ENCODE peak calls at places on chromosomes 1 and 21, in eight cellular contexts. One of them, this sample, is unnamed. For H3K27me3, the result is how much of the 10 kb centered on the place peaks cover.

GRCh38 chr1:212244441-212244840 is 40.8 kb upstream of the PPP2R5A start:
- DNase-seq in endodermal cell: no peak
- DNase-seq in heart right ventricle: no peak
- DNase-seq in PC-9: no peak
- DNase-seq in naive thymus-derived CD4-positive, alpha-beta T cell: no peak
- DNase-seq in HCT116: no peak
- DNase-seq in NT2/D1: no peak
- DNase-seq in fibroblast of lung: no peak
- DNase-seq in this sample: no peak

GRCh38 chr1:150798509-150798908 is 9.6 kb downstream of the CTSK start:
- DNase-seq in endodermal cell: peak
- DNase-seq in fibroblast of lung: peak
- DNase-seq in NT2/D1: no peak
- DNase-seq in heart right ventricle: no peak
- DNase-seq in PC-9: no peak
- DNase-seq in HCT116: no peak
- DNase-seq in naive thymus-derived CD4-positive, alpha-beta T cell: no peak
- DNase-seq in this sample: no peak

GRCh38 chr1:66331641-66332523 is 202.1 kb upstream of the SGIP1 start:
- DNase-seq in NT2/D1: no peak
- DNase-seq in PC-9: no peak
- DNase-seq in fibroblast of lung: peak
- DNase-seq in endodermal cell: peak
- DNase-seq in heart right ventricle: peak
- DNase-seq in naive thymus-derived CD4-positive, alpha-beta T cell: peak
- DNase-seq in HCT116: no peak
- DNase-seq in this sample: peak

GRCh38 chr1:23278717-23279116 is 61.4 kb upstream of the HTR1D start:
- DNase-seq in PC-9: peak
- DNase-seq in endodermal cell: no peak
- DNase-seq in heart right ventricle: no peak
- DNase-seq in naive thymus-derived CD4-positive, alpha-beta T cell: no peak
- DNase-seq in NT2/D1: no peak
- DNase-seq in fibroblast of lung: no peak
- DNase-seq in HCT116: no peak
- DNase-seq in this sample: no peak

GRCh38 chr21:37868896-37869295 is 47.4 kb downstream of the KCNJ6 start:
- DNase-seq in HCT116: no peak
- DNase-seq in endodermal cell: peak
- DNase-seq in PC-9: no peak
- DNase-seq in heart right ventricle: no peak
- DNase-seq in NT2/D1: no peak
- DNase-seq in naive thymus-derived CD4-positive, alpha-beta T cell: no peak
- DNase-seq in fibroblast of lung: peak
- DNase-seq in this sample: no peak

GRCh38 chr1:200951016-200951415 is 56.3 kb downstream of the INAVA start:
- DNase-seq in PC-9: no peak
- DNase-seq in HCT116: no peak
- DNase-seq in heart right ventricle: no peak
- DNase-seq in fibroblast of lung: no peak
- DNase-seq in NT2/D1: no peak
- DNase-seq in endodermal cell: peak
- DNase-seq in naive thymus-derived CD4-positive, alpha-beta T cell: no peak
- DNase-seq in this sample: no peak

GRCh38 chr1:28123461-28123961 is 35.1 kb upstream of the EYA3 start:
- DNase-seq in NT2/D1: no peak
- DNase-seq in endodermal cell: no peak
- DNase-seq in heart right ventricle: no peak
- DNase-seq in HCT116: no peak
- DNase-seq in PC-9: peak
- DNase-seq in naive thymus-derived CD4-positive, alpha-beta T cell: no peak
- DNase-seq in fibroblast of lung: peak
- DNase-seq in this sample: no peak

GRCh38 chr1:161131721-161132409 is 602 bp downstream of the DEDD start:
- DNase-seq in endodermal cell: no peak
- DNase-seq in HCT116: no peak
- DNase-seq in NT2/D1: no peak
- DNase-seq in fibroblast of lung: peak
- DNase-seq in PC-9: no peak
- DNase-seq in naive thymus-derived CD4-positive, alpha-beta T cell: no peak
- DNase-seq in heart right ventricle: no peak
- DNase-seq in this sample: no peak

GRCh38 chr1:18400347-18401102 is 80.2 kb upstream of the KLHDC7A start:
- DNase-seq in NT2/D1: no peak
- DNase-seq in HCT116: no peak
- DNase-seq in naive thymus-derived CD4-positive, alpha-beta T cell: no peak
- DNase-seq in fibroblast of lung: no peak
- DNase-seq in PC-9: peak
- DNase-seq in endodermal cell: no peak
- DNase-seq in heart right ventricle: no peak
- DNase-seq in this sample: no peak

DNA sequence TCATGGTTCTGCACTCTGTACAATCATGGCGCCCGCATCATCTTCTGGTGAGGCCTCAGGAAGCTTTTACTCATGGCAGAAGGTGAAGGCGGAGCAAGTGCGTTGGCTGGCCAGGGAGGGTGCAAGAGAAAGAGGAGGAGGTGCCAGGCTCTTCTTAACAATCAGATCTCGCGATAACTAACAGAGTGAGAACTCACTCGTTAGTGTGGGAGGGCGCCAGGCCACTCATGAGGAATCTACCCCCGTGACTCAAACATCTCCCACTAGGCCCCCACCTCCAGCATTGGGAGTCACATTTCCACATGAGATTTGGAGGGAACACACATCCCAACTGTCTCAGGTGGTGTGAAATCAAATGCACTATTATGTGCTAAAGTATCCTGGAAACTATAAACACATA is 220.2 kb upstream of the CSF3R start:
- DNase-seq in HCT116: no peak
- DNase-seq in naive thymus-derived CD4-positive, alpha-beta T cell: no peak
- DNase-seq in PC-9: no peak
- DNase-seq in NT2/D1: no peak
- DNase-seq in fibroblast of lung: no peak
- DNase-seq in heart right ventricle: no peak
- DNase-seq in endodermal cell: no peak
- DNase-seq in this sample: no peak
- H3K27me3 ChIP-seq in HCT116: half or more
- H3K27me3 ChIP-seq in naive thymus-derived CD4-positive, alpha-beta T cell: under half
- H3K27me3 ChIP-seq in PC-9: half or more
- H3K27me3 ChIP-seq in NT2/D1: under half
- H3K27me3 ChIP-seq in fibroblast of lung: under half
- H3K27me3 ChIP-seq in heart right ventricle: half or more
- H3K27me3 ChIP-seq in endodermal cell: under half
- H3K27me3 ChIP-seq in this sample: under half

GRCh38 chr1:209291715-209292114 is 291.8 kb upstream of the CAMK1G start:
- DNase-seq in fibroblast of lung: no peak
- DNase-seq in endodermal cell: no peak
- DNase-seq in HCT116: no peak
- DNase-seq in heart right ventricle: no peak
- DNase-seq in PC-9: no peak
- DNase-seq in naive thymus-derived CD4-positive, alpha-beta T cell: no peak
- DNase-seq in NT2/D1: peak
- DNase-seq in this sample: no peak
- H3K27me3 ChIP-seq in fibroblast of lung: under half
- H3K27me3 ChIP-seq in endodermal cell: under half
- H3K27me3 ChIP-seq in HCT116: under half
- H3K27me3 ChIP-seq in heart right ventricle: half or more
- H3K27me3 ChIP-seq in PC-9: under half
- H3K27me3 ChIP-seq in naive thymus-derived CD4-positive, alpha-beta T cell: under half
- H3K27me3 ChIP-seq in NT2/D1: under half
- H3K27me3 ChIP-seq in this sample: under half

DNA sequence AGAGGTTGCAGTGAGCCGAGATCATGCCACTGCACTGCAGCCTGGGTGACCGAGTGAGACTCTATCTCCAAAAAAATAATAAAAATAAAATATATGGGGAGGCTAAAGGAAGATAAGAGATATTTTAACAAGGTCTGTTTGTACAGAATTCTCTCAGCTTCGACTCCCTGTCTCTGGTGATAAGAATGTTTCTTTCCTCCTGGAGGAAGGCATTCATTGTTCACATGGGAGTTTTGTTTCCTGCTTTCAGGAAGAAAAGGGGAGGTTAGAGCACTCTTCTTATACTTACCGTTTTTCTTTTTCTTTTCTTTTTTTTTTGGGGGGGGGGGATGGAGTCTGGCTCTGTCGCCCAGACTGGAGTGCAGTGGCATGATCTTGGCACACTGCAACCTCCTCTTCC is 2.0 kb upstream of the NAXE start:
- DNase-seq in fibroblast of lung: no peak
- DNase-seq in naive thymus-derived CD4-positive, alpha-beta T cell: no peak
- DNase-seq in NT2/D1: no peak
- DNase-seq in PC-9: no peak
- DNase-seq in HCT116: no peak
- DNase-seq in endodermal cell: no peak
- DNase-seq in heart right ventricle: no peak
- DNase-seq in this sample: no peak
- H3K27me3 ChIP-seq in fibroblast of lung: under half
- H3K27me3 ChIP-seq in naive thymus-derived CD4-positive, alpha-beta T cell: under half
- H3K27me3 ChIP-seq in NT2/D1: under half
- H3K27me3 ChIP-seq in PC-9: under half
- H3K27me3 ChIP-seq in HCT116: under half
- H3K27me3 ChIP-seq in endodermal cell: under half
- H3K27me3 ChIP-seq in heart right ventricle: under half
- H3K27me3 ChIP-seq in this sample: under half

GRCh38 chr21:31733521-31734149 is 1.7 kb upstream of the SCAF4 start:
- DNase-seq in NT2/D1: no peak
- DNase-seq in PC-9: no peak
- DNase-seq in HCT116: no peak
- DNase-seq in naive thymus-derived CD4-positive, alpha-beta T cell: no peak
- DNase-seq in endodermal cell: no peak
- DNase-seq in fibroblast of lung: no peak
- DNase-seq in heart right ventricle: no peak
- DNase-seq in this sample: no peak
- H3K27me3 ChIP-seq in NT2/D1: under half
- H3K27me3 ChIP-seq in PC-9: under half
- H3K27me3 ChIP-seq in HCT116: under half
- H3K27me3 ChIP-seq in naive thymus-derived CD4-positive, alpha-beta T cell: under half
- H3K27me3 ChIP-seq in endodermal cell: under half
- H3K27me3 ChIP-seq in fibroblast of lung: under half
- H3K27me3 ChIP-seq in heart right ventricle: under half
- H3K27me3 ChIP-seq in this sample: under half

GRCh38 chr1:2406451-2407041 is 5.8 kb downstream of the PEX10 start:
- DNase-seq in endodermal cell: peak
- DNase-seq in NT2/D1: no peak
- DNase-seq in PC-9: peak
- DNase-seq in naive thymus-derived CD4-positive, alpha-beta T cell: no peak
- DNase-seq in fibroblast of lung: no peak
- DNase-seq in heart right ventricle: no peak
- DNase-seq in HCT116: no peak
- DNase-seq in this sample: no peak
- H3K27me3 ChIP-seq in endodermal cell: under half
- H3K27me3 ChIP-seq in NT2/D1: under half
- H3K27me3 ChIP-seq in PC-9: under half
- H3K27me3 ChIP-seq in naive thymus-derived CD4-positive, alpha-beta T cell: under half
- H3K27me3 ChIP-seq in fibroblast of lung: under half
- H3K27me3 ChIP-seq in heart right ventricle: under half
- H3K27me3 ChIP-seq in HCT116: under half
- H3K27me3 ChIP-seq in this sample: under half

DNA sequence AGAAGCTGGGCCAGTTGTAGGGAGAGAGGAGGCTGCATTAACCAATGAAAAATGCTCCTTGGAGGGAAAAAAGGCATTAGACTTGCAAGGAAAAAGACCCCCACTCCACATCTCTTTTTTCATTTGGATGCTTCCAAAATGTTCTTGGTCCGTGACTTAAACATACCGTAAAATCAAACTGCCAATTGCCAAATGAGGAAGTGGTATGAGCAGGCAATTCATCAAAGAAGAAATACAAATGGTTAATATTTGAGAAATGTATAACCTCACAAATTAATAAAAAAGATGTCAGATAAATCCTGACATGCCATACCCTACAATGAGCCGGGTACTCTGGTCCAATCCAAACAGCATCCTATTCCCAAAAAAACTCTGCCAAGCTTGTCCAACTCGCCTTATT is 30.6 kb downstream of the KANK4 start:
- DNase-seq in HCT116: no peak
- DNase-seq in NT2/D1: no peak
- DNase-seq in PC-9: no peak
- DNase-seq in endodermal cell: no peak
- DNase-seq in naive thymus-derived CD4-positive, alpha-beta T cell: no peak
- DNase-seq in heart right ventricle: no peak
- DNase-seq in fibroblast of lung: no peak
- DNase-seq in this sample: no peak
- H3K27me3 ChIP-seq in HCT116: under half
- H3K27me3 ChIP-seq in NT2/D1: half or more
- H3K27me3 ChIP-seq in PC-9: under half
- H3K27me3 ChIP-seq in endodermal cell: under half
- H3K27me3 ChIP-seq in naive thymus-derived CD4-positive, alpha-beta T cell: under half
- H3K27me3 ChIP-seq in heart right ventricle: under half
- H3K27me3 ChIP-seq in fibroblast of lung: under half
- H3K27me3 ChIP-seq in this sample: under half

GRCh38 chr1:42240964-42241755 is 76.6 kb upstream of the GUCA2A start:
- DNase-seq in PC-9: no peak
- DNase-seq in NT2/D1: no peak
- DNase-seq in heart right ventricle: no peak
- DNase-seq in endodermal cell: no peak
- DNase-seq in naive thymus-derived CD4-positive, alpha-beta T cell: no peak
- DNase-seq in fibroblast of lung: peak
- DNase-seq in HCT116: no peak
- DNase-seq in this sample: no peak
- H3K27me3 ChIP-seq in PC-9: under half
- H3K27me3 ChIP-seq in NT2/D1: under half
- H3K27me3 ChIP-seq in heart right ventricle: under half
- H3K27me3 ChIP-seq in endodermal cell: under half
- H3K27me3 ChIP-seq in naive thymus-derived CD4-positive, alpha-beta T cell: under half
- H3K27me3 ChIP-seq in fibroblast of lung: under half
- H3K27me3 ChIP-seq in HCT116: under half
- H3K27me3 ChIP-seq in this sample: under half